ENCODE peak calls at places on chromosomes 11 and 22, in four cellular contexts. Q is PC-9, M is fibroblast of pulmonary artery, S is fibroblast of mammary gland. B is an unnamed sample.
A peak's percentile ranks its signal among the peaks of the same experiment; 100 is the strongest.

GRCh38 chr11:134126197-134126822 is 57.4 kb downstream of the JAM3 start:
- DNase-seq in Q (no peak), M (peak; percentile 74), S (peak; percentile 92), B (peak; percentile 89)

GRCh38 chr11:62980133-62980760 is 4.5 kb downstream of the SLC22A6 start:
- DNase-seq in Q (no peak), M (peak; percentile 30), S (peak; percentile 2), B (no peak)

GRCh38 chr22:23122216-23122957 is 19.4 kb downstream of the RSPH14 start:
- DNase-seq in Q (no peak), M (no peak), S (no peak), B (no peak)

GRCh38 chr11:125154380-125155099 is 10.0 kb upstream of the PKNOX2 start:
- DNase-seq in Q (no peak), M (no peak), S (no peak), B (no peak)

GRCh38 chr11:63572026-63572688 is 9.0 kb upstream of the PLAAT2 start:
- DNase-seq in Q (no peak), M (no peak), S (no peak), B (no peak)

GRCh38 chr11:1919428-1920127 is at the start of gene TNNT3:
- DNase-seq in Q (no peak), M (no peak), S (no peak), B (no peak)

GRCh38 chr22:38799265-38800002 is 5.5 kb upstream of the DNAL4 start:
- DNase-seq in Q (peak; percentile 31), M (peak; percentile 95), S (peak; percentile 89), B (no peak)

GRCh38 chr22:43923191-43923590 is 414 bp upstream of the PNPLA3 start:
- DNase-seq in Q (no peak), M (no peak), S (no peak), B (no peak)

GRCh38 chr11:121452609-121453150 is at the start of gene SORL1-AS1:
- DNase-seq in Q (no peak), M (no peak), S (no peak), B (no peak)

GRCh38 chr11:61742391-61742790 is 10.0 kb upstream of the MYRF start:
- DNase-seq in Q (peak; percentile 74), M (no peak), S (no peak), B (no peak)

GRCh38 chr11:117679464-117679863 is 117.6 kb downstream of the DSCAML1 start:
- DNase-seq in Q (no peak), M (no peak), S (no peak), B (no peak)

GRCh38 chr11:131763193-131763890 is 392.9 kb downstream of the NTM start:
- DNase-seq in Q (no peak), M (peak; percentile 37), S (no peak), B (no peak)

GRCh38 chr22:50197000-50197800 is 3.6 kb upstream of the SELENOO start:
- DNase-seq in Q (no peak), M (no peak), S (no peak), B (no peak)

GRCh38 chr11:72584293-72584921 is 89.8 kb downstream of the PDE2A start:
- DNase-seq in Q (no peak), M (peak; percentile 39), S (peak; percentile 38), B (no peak)

GRCh38 chr11:87473174-87473573 is 435.4 kb downstream of the TMEM135 start:
- DNase-seq in Q (no peak), M (peak; percentile 10), S (peak; percentile 76), B (no peak)

GRCh38 chr11:74072286-74072685 is 63.4 kb upstream of the UCP3 start:
- DNase-seq in Q (no peak), M (no peak), S (no peak), B (no peak)

GRCh38 chr11:103961010-103961409 is 75.4 kb upstream of the DDI1 start:
- DNase-seq in Q (peak; percentile 69), M (peak; percentile 32), S (peak; percentile 86), B (no peak)

GRCh38 chr22:36467042-36467810 is 14.2 kb downstream of the TXN2 start:
- DNase-seq in Q (no peak), M (peak; percentile 87), S (peak; percentile 78), B (no peak)

GRCh38 chr11:17939542-17939941 is 73.3 kb downstream of the SERGEF start:
- DNase-seq in Q (no peak), M (no peak), S (no peak), B (no peak)

GRCh38 chr22:49693416-49693815 is 134.3 kb downstream of the BRD1 start:
- DNase-seq in Q (no peak), M (no peak), S (no peak), B (no peak)

GRCh38 chr11:34928960-34929680 is 12.7 kb downstream of the PDHX start:
- DNase-seq in Q (no peak), M (peak; percentile 53), S (no peak), B (no peak)

GRCh38 chr11:83612891-83613766 is 327.0 kb upstream of the CCDC90B start:
- DNase-seq in Q (peak; percentile 22), M (no peak), S (no peak), B (no peak)

GRCh38 chr11:127042445-127042844 is 41.9 kb upstream of the KIRREL3 start:
- DNase-seq in Q (no peak), M (no peak), S (peak; percentile 15), B (no peak)

GRCh38 chr11:46736615-46737014 is 17.6 kb downstream of the F2 start:
- DNase-seq in Q (no peak), M (no peak), S (no peak), B (peak; percentile 86)

GRCh38 chr22:23127055-23127756 is 14.6 kb downstream of the RSPH14 start:
- DNase-seq in Q (no peak), M (no peak), S (no peak), B (no peak)

GRCh38 chr22:37906364-37907008 is 389 bp downstream of the MICALL1 start:
- DNase-seq in Q (no peak), M (no peak), S (no peak), B (no peak)

GRCh38 chr11:84236436-84236835 is 950.3 kb upstream of the CCDC90B start:
- DNase-seq in Q (no peak), M (no peak), S (no peak), B (no peak)

GRCh38 chr11:95098826-95099225 is 9.2 kb downstream of the ENDOD1 start:
- DNase-seq in Q (no peak), M (no peak), S (no peak), B (no peak)

GRCh38 chr11:128472128-128473110 is 114.9 kb downstream of the ETS1 start:
- DNase-seq in Q (no peak), M (peak; percentile 65), S (peak; percentile 84), B (peak; percentile 70)

GRCh38 chr22:41603873-41604332 is 14.3 kb upstream of the PMM1 start:
- DNase-seq in Q (no peak), M (no peak), S (no peak), B (no peak)

GRCh38 chr11:112880454-112880853 is 80.8 kb upstream of the NCAM1 start:
- DNase-seq in Q (no peak), M (no peak), S (no peak), B (no peak)

GRCh38 chr22:22362311-22362710 is 117.7 kb downstream of the VPREB1 start:
- DNase-seq in Q (no peak), M (no peak), S (no peak), B (no peak)

GRCh38 chr11:11531127-11531526 is 90.7 kb downstream of the GALNT18 start:
- DNase-seq in Q (no peak), M (no peak), S (no peak), B (no peak)